ENCODE peak calls at places on chromosomes 12 and 14, in nine cellular contexts. P, F, K, A, V, O, Y, G and E are unnamed samples.

GRCh38 chr14:85519661-85520305 is 10.2 kb upstream of the FLRT2 start:
- DNase-seq in K (no peak), F (no peak), Y (peak), V (no peak), O (no peak), P (no peak), A (no peak), G (no peak), E (no peak)

GRCh38 chr12:29168000-29168399 is 18.9 kb downstream of the FAR2 start:
- DNase-seq in K (no peak), A (no peak), F (no peak), P (no peak), V (no peak), G (no peak), Y (no peak), O (no peak), E (no peak)

GRCh38 chr12:121960541-121960940 is 42.1 kb downstream of the CFAP251 start:
- DNase-seq in Y (no peak), V (no peak), P (no peak), O (no peak), F (no peak), K (no peak), A (no peak), G (no peak), E (no peak)

GRCh38 chr14:105167303-105168092 is 1.1 kb downstream of the JAG2 start:
- DNase-seq in O (no peak), Y (no peak), V (no peak), F (no peak), A (no peak), K (no peak), G (peak), P (no peak), E (no peak)

GRCh38 chr12:124523071-124523470 is 44.3 kb downstream of the NCOR2 start:
- DNase-seq in Y (no peak), F (no peak), G (no peak), K (no peak), O (peak), P (peak), V (no peak), A (no peak), E (peak)

GRCh38 chr12:132352896-132353800 is 23.8 kb upstream of the GALNT9 start:
- DNase-seq in O (no peak), K (peak), V (no peak), A (no peak), G (no peak), Y (no peak), F (no peak), P (no peak), E (no peak)

GRCh38 chr12:89135976-89136634 is 216.2 kb downstream of the DUSP6 start:
- DNase-seq in P (no peak), A (no peak), K (no peak), O (no peak), V (peak), F (no peak), G (peak), Y (peak), E (no peak)

GRCh38 chr12:89439946-89440345 is 84.7 kb downstream of the GALNT4 start:
- DNase-seq in F (no peak), A (no peak), G (no peak), O (peak), P (no peak), V (peak), Y (peak), K (no peak), E (no peak)